ENCODE peak calls at places on chromosomes 6 and 20, in five cellular contexts. Y is heart right ventricle, H is stomach, B is K562, J is gastrocnemius medialis. Q is an unnamed sample.
A peak's percentile ranks its signal among the peaks of the same experiment; 100 is the strongest.

GRCh38 chr6:140062042-140063041 is 687.9 kb upstream of the CITED2 start:
- DNase-seq in H (peak; percentile 26), J (peak; percentile 43), Y (peak; percentile 30), B (no peak), Q (no peak)

GRCh38 chr20:371755-372542 is 8.6 kb upstream of the TRIB3 start:
- DNase-seq in Y (peak; percentile 72), H (peak; percentile 71), B (peak; percentile 77), J (peak; percentile 86), Q (no peak)

GRCh38 chr6:160102956-160103824 is 18.4 kb upstream of the SLC22A1 start:
- DNase-seq in Y (no peak), H (no peak), B (peak; percentile 42), J (no peak), Q (peak; percentile 76)

GRCh38 chr6:120826253-120826652 is 508.0 kb downstream of the TBC1D32 start:
- DNase-seq in Y (no peak), H (peak; percentile 55), J (no peak), B (no peak), Q (no peak)

GRCh38 chr6:112501705-112502104 is 154.6 kb downstream of the RFPL4B start:
- DNase-seq in Y (peak; percentile 21), H (no peak), J (no peak), B (no peak), Q (no peak)

GRCh38 chr6:27176096-27176495 is 71.4 kb upstream of the PRSS16 start:
- DNase-seq in B (no peak), J (no peak), H (no peak), Y (no peak), Q (no peak)

GRCh38 chr20:5353624-5354496 is 37.1 kb upstream of the PROKR2 start:
- DNase-seq in H (no peak), B (no peak), J (no peak), Y (no peak), Q (no peak)

GRCh38 chr6:40693767-40694166 is 106.6 kb upstream of the LRFN2 start:
- DNase-seq in B (no peak), J (no peak), Y (no peak), H (no peak), Q (no peak)

GRCh38 chr20:46353506-46354206 is 45.4 kb upstream of the CDH22 start:
- DNase-seq in J (no peak), B (no peak), H (no peak), Y (no peak), Q (no peak)

GRCh38 chr6:160028487-160029275 is 59.8 kb downstream of the IGF2R start:
- DNase-seq in B (no peak), H (no peak), Y (no peak), J (no peak), Q (no peak)

GRCh38 chr6:156953478-156954146 is 176.4 kb downstream of the ARID1B start:
- DNase-seq in J (peak; percentile 76), Y (no peak), H (no peak), B (peak; percentile 51), Q (no peak)

GRCh38 chr20:54477134-54477533 is 1.7 kb downstream of the DOK5 start:
- DNase-seq in H (no peak), B (no peak), Y (no peak), J (no peak), Q (no peak)

GRCh38 chr6:129842137-129842536 is 19.0 kb downstream of the TMEM244 start:
- DNase-seq in J (no peak), Y (no peak), H (no peak), B (no peak), Q (no peak)

GRCh38 chr20:4449977-4450715 is 271.6 kb upstream of the PRND start:
- DNase-seq in Y (no peak), H (no peak), J (no peak), B (no peak), Q (no peak)

GRCh38 chr6:7587631-7588100 is 2.3 kb upstream of the SNRNP48 start:
- DNase-seq in H (no peak), Y (no peak), B (peak; percentile 25), J (no peak), Q (no peak)

GRCh38 chr6:25972128-25972527 is 9.5 kb downstream of the TRIM38 start:
- DNase-seq in B (no peak), Y (no peak), H (no peak), J (no peak), Q (no peak)

GRCh38 chr6:41371461-41371991 is 36.1 kb downstream of the NCR2 start:
- DNase-seq in B (no peak), H (peak; percentile 70), J (no peak), Y (peak; percentile 55), Q (no peak)

GRCh38 chr20:33684533-33685327 is 1.5 kb downstream of the E2F1 start:
- DNase-seq in B (no peak), Y (no peak), J (no peak), H (no peak), Q (no peak)

GRCh38 chr6:7243188-7243942 is 69.6 kb downstream of the SSR1 start:
- DNase-seq in H (no peak), J (peak; percentile 41), B (peak; percentile 89), Y (no peak), Q (no peak)

GRCh38 chr6:43846556-43846955 is 76.5 kb downstream of the VEGFA start:
- DNase-seq in H (no peak), B (no peak), J (no peak), Y (no peak), Q (no peak)

GRCh38 chr6:89792881-89793280 is 26.7 kb downstream of the MDN1 start:
- DNase-seq in B (peak; percentile 21), H (no peak), Y (no peak), J (peak; percentile 40), Q (no peak)

GRCh38 chr6:7505196-7505699 is 36.2 kb upstream of the DSP start:
- DNase-seq in J (no peak), B (no peak), H (peak; percentile 58), Y (no peak), Q (no peak)

GRCh38 chr20:38617830-38618196 is 16.2 kb downstream of the ARHGAP40 start:
- DNase-seq in Y (no peak), J (no peak), B (no peak), H (no peak), Q (no peak)

GRCh38 chr6:162055365-162055764 is 672.2 kb downstream of the PRKN start:
- DNase-seq in B (no peak), H (no peak), J (no peak), Y (no peak), Q (no peak)

GRCh38 chr6:12861603-12862002 is 145.0 kb downstream of the PHACTR1 start:
- DNase-seq in Y (no peak), J (no peak), B (no peak), H (no peak), Q (no peak)

GRCh38 chr6:130453230-130453629 is 87.4 kb downstream of the TMEM200A start:
- DNase-seq in J (no peak), B (no peak), Y (no peak), H (no peak), Q (no peak)

GRCh38 chr20:47124235-47124717 is 229.6 kb downstream of the EYA2 start:
- DNase-seq in H (no peak), B (no peak), Y (no peak), J (peak; percentile 17), Q (no peak)

GRCh38 chr20:60931691-60932090 is 320.4 kb upstream of the CDH4 start:
- DNase-seq in J (no peak), Y (no peak), B (no peak), H (no peak), Q (no peak)

GRCh38 chr20:24277196-24277595 is 192.2 kb upstream of the SYNDIG1 start:
- DNase-seq in H (no peak), J (no peak), B (no peak), Y (no peak), Q (no peak)

GRCh38 chr6:1789092-1789491 is 179.4 kb downstream of the FOXC1 start:
- DNase-seq in H (no peak), Y (no peak), B (peak; percentile 43), J (no peak), Q (no peak)

GRCh38 chr6:28335040-28335563 is 846 bp downstream of the ZSCAN31 start:
- DNase-seq in J (no peak), B (peak; percentile 86), Y (no peak), H (no peak), Q (peak; percentile 98)

GRCh38 chr20:52785678-52786077 is 186.5 kb upstream of the TSHZ2 start:
- DNase-seq in Y (no peak), J (no peak), H (no peak), B (no peak), Q (no peak)

GRCh38 chr20:61759286-61760065 is 306.2 kb downstream of the TAF4 start:
- DNase-seq in H (no peak), J (no peak), B (no peak), Y (no peak), Q (no peak)

GRCh38 chr6:22886881-22887581 is 317.7 kb downstream of the HDGFL1 start:
- DNase-seq in J (no peak), Y (no peak), B (no peak), H (no peak), Q (no peak)

GRCh38 chr6:14984454-14984853 is 261.4 kb upstream of the JARID2 start:
- DNase-seq in Y (no peak), B (no peak), J (peak; percentile 50), H (peak; percentile 28), Q (no peak)

GRCh38 chr6:33008944-33009861 is at the start of gene HLA-DOA:
- DNase-seq in Y (no peak), J (no peak), B (peak; percentile 39), H (no peak), Q (no peak)
- H3K4me3 ChIP-seq in Y (no peak within 1 kb of the TSS), J (no peak within 1 kb of the TSS), B (no peak within 1 kb of the TSS), H (peak within 1 kb of the TSS; percentile 22), Q (no peak within 1 kb of the TSS)

GRCh38 chr6:71584712-71585436 is 296.3 kb downstream of the OGFRL1 start:
- DNase-seq in Y (no peak), H (no peak), B (no peak), J (no peak), Q (no peak)
- H3K27ac ChIP-seq in Y (no peak overlapping the region), H (no peak overlapping the region), B (no peak overlapping the region), J (no peak overlapping the region), Q (no peak overlapping the region)

GRCh38 chr6:66558189-66558588 is 851.2 kb upstream of the EYS start:
- DNase-seq in Y (no peak), B (no peak), J (no peak), H (no peak), Q (no peak)
- TF ChIP-seq CTCF in Y (no peak), B (peak; percentile 21), J (no peak), H (no peak), Q (no peak)

GRCh38 chr6:98823428-98823827 is 10.9 kb upstream of the POU3F2 start:
- DNase-seq in B (no peak), H (no peak), J (no peak), Y (no peak), Q (no peak)
- H3K4me3 ChIP-seq in B (no peak overlapping the region), H (no peak overlapping the region), J (peak overlapping the region; percentile 45), Y (no peak overlapping the region), Q (no peak overlapping the region)

DNA sequence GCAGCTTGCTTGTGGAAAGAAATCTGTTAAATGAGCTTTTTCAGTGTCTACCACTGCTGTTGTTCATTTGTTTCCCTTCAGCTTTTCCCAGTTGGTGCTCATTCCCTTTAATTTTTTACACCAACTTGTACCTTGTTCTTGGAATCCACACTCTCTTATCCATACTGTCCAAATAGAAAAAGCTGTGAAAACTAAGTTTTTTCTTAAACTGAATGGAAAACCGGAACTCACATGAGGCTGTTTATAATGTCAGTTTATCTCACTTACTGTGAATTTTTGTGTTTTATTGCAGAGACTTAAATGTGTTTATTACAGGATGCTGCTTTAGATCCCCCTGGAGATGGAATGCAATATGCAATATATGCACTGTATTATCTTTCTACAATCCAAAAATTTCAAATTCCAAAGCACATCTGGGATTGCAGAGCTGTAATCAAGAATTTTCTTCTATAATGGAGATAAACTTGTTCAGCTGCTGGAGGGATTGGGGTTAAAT is 66.5 kb downstream of the MKKS start:
- DNase-seq in J (no peak), H (no peak), B (no peak), Y (no peak), Q (no peak)
- H3K27ac ChIP-seq in J (no peak overlapping the region), H (no peak overlapping the region), B (no peak overlapping the region), Y (no peak overlapping the region), Q (peak overlapping the region; percentile 39)

GRCh38 chr20:17958326-17959256 is 10.0 kb downstream of the SNX5 start:
- DNase-seq in J (no peak), H (no peak), Y (no peak), B (no peak), Q (no peak)
- TF ChIP-seq CTCF in J (no peak), H (no peak), Y (no peak), B (no peak), Q (peak; percentile 35)

Q was measured in ascending aorta.